ENCODE peak calls at places on chromosomes 4 and X, in nine cellular contexts. K, D, A, H, O, Q, Y, T and U are unnamed samples.

GRCh38 chrX:110284159-110284558 is 33.7 kb downstream of the AMMECR1 start:
- DNase-seq in K (peak), D (no peak), A (no peak), H (no peak), O (peak), Q (no peak), Y (no peak), T (no peak), U (peak)

GRCh38 chr4:34196375-34196774 is 2047.9 kb downstream of the ARAP2 start:
- DNase-seq in K (no peak), D (no peak), A (no peak), H (no peak), O (no peak), Q (no peak), Y (no peak), T (no peak), U (no peak)

GRCh38 chrX:135463937-135464336 is 42.2 kb downstream of the SMIM10L2A start:
- DNase-seq in K (no peak), D (peak), A (no peak), H (no peak), O (no peak), Q (no peak), Y (no peak), T (no peak), U (peak)

GRCh38 chr4:7655549-7656243 is 221.0 kb upstream of the PSAPL1 start:
- DNase-seq in K (no peak), D (no peak), A (no peak), H (no peak), O (no peak), Q (peak), Y (no peak), T (no peak), U (no peak)

GRCh38 chrX:43679778-43680177 is 23.7 kb downstream of the MAOA start:
- DNase-seq in K (no peak), D (no peak), A (no peak), H (no peak), O (no peak), Q (no peak), Y (no peak), T (no peak), U (no peak)

GRCh38 chrX:56813318-56813837 is 84.3 kb downstream of the NBDY start:
- DNase-seq in K (peak), D (no peak), A (no peak), H (no peak), O (no peak), Q (no peak), Y (no peak), T (no peak), U (peak)

GRCh38 chrX:107826286-107827136 is 845 bp downstream of the MID2 start:
- DNase-seq in K (no peak), D (no peak), A (peak), H (peak), O (no peak), Q (peak), Y (peak), T (peak), U (peak)

GRCh38 chr4:1537410-1538095 is 131.3 kb upstream of the NKX1-1 start:
- DNase-seq in K (no peak), D (no peak), A (no peak), H (no peak), O (no peak), Q (no peak), Y (peak), T (no peak), U (no peak)

GRCh38 chr4:134622194-134622593 is 420.6 kb upstream of the PABPC4L start:
- DNase-seq in K (no peak), D (no peak), A (no peak), H (no peak), O (no peak), Q (no peak), Y (no peak), T (no peak), U (no peak)

GRCh38 chrX:131746491-131746968 is 202.7 kb downstream of the OR13H1 start:
- DNase-seq in K (no peak), D (peak), A (peak), H (no peak), O (no peak), Q (no peak), Y (peak), T (no peak), U (peak)

GRCh38 chr4:107734120-107734519 is 14.1 kb upstream of the PAPSS1 start:
- DNase-seq in K (no peak), D (peak), A (no peak), H (no peak), O (no peak), Q (peak), Y (no peak), T (no peak), U (no peak)

GRCh38 chr4:185634066-185634652 is 98.9 kb upstream of the PDLIM3 start:
- DNase-seq in K (peak), D (peak), A (no peak), H (no peak), O (no peak), Q (no peak), Y (no peak), T (no peak), U (no peak)

GRCh38 chr4:107931775-107932321 is 499 bp downstream of the CYP2U1 start:
- DNase-seq in K (no peak), D (peak), A (no peak), H (peak), O (no peak), Q (no peak), Y (peak), T (no peak), U (no peak)

GRCh38 chr4:40843696-40844095 is 93.9 kb downstream of the NSUN7 start:
- DNase-seq in K (no peak), D (peak), A (no peak), H (no peak), O (no peak), Q (no peak), Y (no peak), T (no peak), U (no peak)

GRCh38 chr4:12846368-12846767 is 637.8 kb downstream of the RAB28 start:
- DNase-seq in K (no peak), D (no peak), A (no peak), H (no peak), O (no peak), Q (no peak), Y (no peak), T (no peak), U (no peak)

GRCh38 chrX:10884246-10884645 is 226.9 kb upstream of the HCCS start:
- DNase-seq in K (no peak), D (no peak), A (no peak), H (no peak), O (no peak), Q (no peak), Y (no peak), T (no peak), U (peak)

GRCh38 chrX:24282381-24283121 is 31.3 kb downstream of the SUPT20HL2 start:
- DNase-seq in K (no peak), D (peak), A (no peak), H (no peak), O (no peak), Q (peak), Y (no peak), T (no peak), U (no peak)

GRCh38 chr4:87734084-87734483 is 65.3 kb upstream of the IBSP start:
- DNase-seq in K (no peak), D (no peak), A (no peak), H (no peak), O (no peak), Q (no peak), Y (no peak), T (no peak), U (no peak)

GRCh38 chr4:8830056-8830455 is 41.6 kb downstream of the HMX1 start:
- DNase-seq in K (no peak), D (no peak), A (no peak), H (peak), O (no peak), Q (no peak), Y (no peak), T (peak), U (no peak)

GRCh38 chr4:186079698-186080097 is 10.7 kb downstream of the TLR3 start:
- DNase-seq in K (no peak), D (no peak), A (no peak), H (no peak), O (no peak), Q (peak), Y (no peak), T (no peak), U (no peak)

GRCh38 chr4:73803213-73803612 is 33.3 kb upstream of the CXCL6 start:
- DNase-seq in K (no peak), D (no peak), A (no peak), H (no peak), O (no peak), Q (no peak), Y (no peak), T (no peak), U (no peak)

GRCh38 chr4:4364486-4365208 is 22.3 kb upstream of the NSG1 start:
- DNase-seq in K (no peak), D (no peak), A (no peak), H (no peak), O (no peak), Q (no peak), Y (no peak), T (no peak), U (no peak)

GRCh38 chrX:134158821-134159512 is 78.0 kb upstream of the CCDC160 start:
- DNase-seq in K (no peak), D (no peak), A (no peak), H (no peak), O (no peak), Q (no peak), Y (no peak), T (no peak), U (no peak)

GRCh38 chr4:155299103-155299502 is 77.7 kb downstream of the MAP9 start:
- DNase-seq in K (no peak), D (no peak), A (no peak), H (no peak), O (no peak), Q (no peak), Y (no peak), T (no peak), U (no peak)

GRCh38 chr4:186342582-186342981 is 76.6 kb downstream of the F11 start:
- DNase-seq in K (no peak), D (no peak), A (no peak), H (no peak), O (no peak), Q (no peak), Y (no peak), T (no peak), U (no peak)

GRCh38 chr4:6473264-6474052 is 1.0 kb upstream of the PPP2R2C start:
- DNase-seq in K (no peak), D (no peak), A (no peak), H (no peak), O (no peak), Q (no peak), Y (no peak), T (peak), U (no peak)

GRCh38 chr4:37540486-37540885 is 145.7 kb downstream of the RELL1 start:
- DNase-seq in K (no peak), D (no peak), A (no peak), H (no peak), O (no peak), Q (no peak), Y (no peak), T (no peak), U (no peak)

GRCh38 chr4:26719954-26720552 is 136.2 kb downstream of the TBC1D19 start:
- DNase-seq in K (no peak), D (peak), A (no peak), H (no peak), O (no peak), Q (peak), Y (no peak), T (no peak), U (no peak)

GRCh38 chrX:132120913-132121312 is 6.9 kb downstream of the FRMD7 start:
- DNase-seq in K (no peak), D (no peak), A (no peak), H (no peak), O (no peak), Q (no peak), Y (no peak), T (no peak), U (no peak)

GRCh38 chr4:22573198-22573597 is 57.3 kb upstream of the ADGRA3 start:
- DNase-seq in K (no peak), D (no peak), A (peak), H (peak), O (no peak), Q (peak), Y (peak), T (no peak), U (no peak)

GRCh38 chrX:15797707-15798106 is 7.4 kb downstream of the ZRSR2 start:
- DNase-seq in K (no peak), D (no peak), A (no peak), H (no peak), O (no peak), Q (no peak), Y (no peak), T (no peak), U (no peak)

GRCh38 chr4:123606336-123606735 is 209.7 kb downstream of the SPRY1 start:
- DNase-seq in K (no peak), D (no peak), A (no peak), H (no peak), O (no peak), Q (no peak), Y (no peak), T (no peak), U (no peak)

GRCh38 chrX:107659286-107659685 is 31.0 kb downstream of the PRPS1 start:
- DNase-seq in K (no peak), D (no peak), A (no peak), H (no peak), O (no peak), Q (no peak), Y (no peak), T (no peak), U (no peak)

GRCh38 chrX:51894697-51895336 is 1.4 kb downstream of the MAGED1 start:
- DNase-seq in K (no peak), D (no peak), A (peak), H (peak), O (no peak), Q (peak), Y (peak), T (no peak), U (no peak)

GRCh38 chr4:184165291-184165690 is 52.4 kb downstream of the ENPP6 start:
- DNase-seq in K (no peak), D (no peak), A (no peak), H (no peak), O (no peak), Q (no peak), Y (no peak), T (no peak), U (peak)

GRCh38 chrX:39967348-39967747 is 130.4 kb downstream of the BCOR start:
- DNase-seq in K (no peak), D (no peak), A (no peak), H (no peak), O (no peak), Q (no peak), Y (no peak), T (no peak), U (no peak)

GRCh38 chrX:85111347-85111746 is 107.7 kb downstream of the APOOL start:
- DNase-seq in K (no peak), D (peak), A (no peak), H (no peak), O (no peak), Q (peak), Y (no peak), T (no peak), U (no peak)

GRCh38 chr4:38723726-38724506 is 58.9 kb downstream of the TLR10 start:
- DNase-seq in K (no peak), D (no peak), A (no peak), H (no peak), O (no peak), Q (no peak), Y (no peak), T (no peak), U (no peak)

DNA sequence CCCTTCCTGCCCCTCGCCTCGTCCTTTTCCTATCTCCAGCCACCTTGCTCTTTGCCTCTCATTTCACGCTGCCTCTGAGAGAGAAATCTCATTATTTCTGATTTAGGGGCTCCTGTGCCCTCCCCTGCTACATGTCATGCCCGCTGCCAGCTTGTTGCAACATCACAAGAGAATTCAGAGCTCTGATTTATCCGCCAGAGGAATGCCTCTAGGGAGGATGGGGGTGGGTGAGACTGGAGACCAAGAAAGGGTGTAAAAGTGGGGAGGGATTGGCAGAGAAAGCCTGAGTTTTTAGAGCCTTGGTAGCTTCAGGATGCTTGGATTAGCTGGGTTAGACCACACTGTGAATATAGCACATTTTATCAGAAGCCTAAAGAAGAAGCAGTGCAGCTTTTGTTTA is 100.8 kb downstream of the NHS start:
- DNase-seq in K (no peak), D (no peak), A (peak), H (no peak), O (no peak), Q (no peak), Y (no peak), T (no peak), U (no peak)
- TF ChIP-seq CTCF in K (no peak), D (no peak), A (no peak), H (no peak), O (no peak), Q (no peak), Y (no peak), T (no peak), U (no peak)

GRCh38 chrX:18793601-18794089 is 86.2 kb downstream of the PPEF1 start:
- DNase-seq in K (no peak), D (no peak), A (no peak), H (no peak), O (no peak), Q (no peak), Y (no peak), T (no peak), U (no peak)
- TF ChIP-seq CTCF in K (no peak), D (no peak), A (no peak), H (no peak), O (no peak), Q (no peak), Y (no peak), T (no peak), U (no peak)

GRCh38 chr4:78297075-78297815 is 240.1 kb downstream of the FRAS1 start:
- DNase-seq in K (no peak), D (peak), A (no peak), H (no peak), O (peak), Q (no peak), Y (no peak), T (no peak), U (no peak)

GRCh38 chr4:78298618-78299017 is 241.5 kb downstream of the FRAS1 start:
- DNase-seq in K (no peak), D (no peak), A (no peak), H (no peak), O (no peak), Q (no peak), Y (no peak), T (no peak), U (peak)

GRCh38 chr4:78296261-78296660 is 239.1 kb downstream of the FRAS1 start:
- DNase-seq in K (no peak), D (no peak), A (no peak), H (no peak), O (no peak), Q (no peak), Y (no peak), T (no peak), U (no peak)

GRCh38 chr4:78293841-78294301 is 236.7 kb downstream of the FRAS1 start:
- DNase-seq in K (peak), D (no peak), A (no peak), H (no peak), O (peak), Q (peak), Y (no peak), T (no peak), U (peak)

GRCh38 chr4:78299565-78299972 is 242.4 kb downstream of the FRAS1 start:
- DNase-seq in K (no peak), D (peak), A (no peak), H (no peak), O (no peak), Q (no peak), Y (no peak), T (no peak), U (no peak)
- TF ChIP-seq CTCF in K (no peak), D (no peak), A (no peak), H (no peak), O (no peak), Q (no peak), Y (no peak), T (no peak), U (no peak)

GRCh38 chr4:88979292-88979691 is 77.7 kb downstream of the FAM13A start:
- DNase-seq in K (no peak), D (no peak), A (no peak), H (no peak), O (no peak), Q (no peak), Y (no peak), T (no peak), U (no peak)

GRCh38 chr4:88975925-88976511 is 81.0 kb downstream of the FAM13A start:
- DNase-seq in K (no peak), D (no peak), A (no peak), H (no peak), O (peak), Q (no peak), Y (no peak), T (no peak), U (no peak)

GRCh38 chr4:88971536-88971935 is 85.4 kb downstream of the FAM13A start:
- DNase-seq in K (no peak), D (no peak), A (no peak), H (no peak), O (no peak), Q (no peak), Y (no peak), T (no peak), U (peak)

GRCh38 chr4:88981571-88981970 is 75.4 kb downstream of the FAM13A start:
- DNase-seq in K (no peak), D (no peak), A (no peak), H (no peak), O (no peak), Q (peak), Y (no peak), T (no peak), U (no peak)

GRCh38 chr4:88976514-88977035 is 80.4 kb downstream of the FAM13A start:
- DNase-seq in K (no peak), D (no peak), A (no peak), H (no peak), O (no peak), Q (no peak), Y (no peak), T (no peak), U (no peak)
- TF ChIP-seq CTCF in K (no peak), D (no peak), A (no peak), H (no peak), O (no peak), Q (no peak), Y (no peak), T (no peak), U (no peak)

DNA sequence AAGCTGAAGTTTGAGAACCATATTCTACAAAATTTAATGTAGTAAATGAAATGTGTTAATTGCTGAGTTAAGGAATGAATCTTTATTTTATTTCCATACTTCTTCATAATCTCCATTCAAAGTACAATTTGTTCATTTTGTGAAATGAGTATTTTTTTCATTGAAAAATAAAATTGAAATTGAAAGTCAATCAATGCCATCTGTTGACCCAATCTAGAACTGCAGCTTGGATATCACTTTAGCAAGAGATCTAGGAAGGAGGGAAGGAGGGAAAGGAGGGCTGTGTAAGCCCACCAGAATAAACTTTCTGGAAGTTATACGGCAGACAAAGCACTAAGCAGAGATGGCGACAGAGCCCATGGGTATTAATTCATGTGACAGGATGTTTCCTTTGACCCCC is 128.4 kb downstream of the ZMAT1 start:
- DNase-seq in K (no peak), D (no peak), A (no peak), H (no peak), O (no peak), Q (no peak), Y (no peak), T (no peak), U (no peak)
- TF ChIP-seq CTCF in K (peak), D (peak), A (no peak), H (peak), O (peak), Q (peak), Y (peak), T (peak), U (peak)

GRCh38 chr4:95362906-95363578 is 185.7 kb downstream of the UNC5C start:
- DNase-seq in K (peak), D (peak), A (peak), H (no peak), O (no peak), Q (peak), Y (no peak), T (no peak), U (peak)
- TF ChIP-seq CTCF in K (peak), D (peak), A (no peak), H (no peak), O (no peak), Q (peak), Y (no peak), T (peak), U (no peak)

DNA sequence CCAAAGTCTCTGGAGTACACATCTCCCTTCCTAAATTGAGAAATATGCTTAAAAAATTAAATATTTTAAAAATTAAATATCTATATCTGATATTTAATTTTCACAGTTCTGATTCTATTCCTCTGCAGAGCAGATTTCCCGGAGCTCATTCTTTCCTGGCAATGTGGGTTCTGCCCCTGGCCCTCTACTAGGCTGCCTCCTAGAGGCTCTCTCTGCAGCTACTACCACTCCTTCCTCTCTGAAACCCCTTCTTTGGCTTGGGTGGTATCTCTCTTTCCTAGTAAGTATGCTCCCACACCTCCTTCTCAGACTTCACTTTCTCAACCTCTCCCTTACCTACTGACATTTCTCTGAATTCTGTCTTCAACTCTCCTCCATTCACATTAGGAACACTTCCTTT is 45.3 kb downstream of the RPGR start:
- DNase-seq in K (no peak), D (peak), A (peak), H (no peak), O (no peak), Q (peak), Y (no peak), T (no peak), U (no peak)
- TF ChIP-seq CTCF in K (peak), D (peak), A (no peak), H (peak), O (peak), Q (peak), Y (peak), T (no peak), U (peak)